ENCODE peak calls at places on chromosomes 1 and 21, in eight cellular contexts. One of them, this sample, is unnamed. For H3K4me1, the result is how much of the 10 kb centered on the place peaks cover.

GRCh38 chr1:181089777-181090505 is 1.4 kb downstream of the IER5 start:
- DNase-seq in HCT116: no peak
- DNase-seq in adrenal gland: peak
- DNase-seq in transverse colon: peak
- DNase-seq in heart left ventricle: peak
- DNase-seq in gastrocnemius medialis: peak
- DNase-seq in stomach: peak
- DNase-seq in IMR-90: peak
- DNase-seq in this sample: peak

GRCh38 chr1:224456637-224456953 is 22.0 kb upstream of the WDR26 start:
- DNase-seq in adrenal gland: no peak
- DNase-seq in stomach: no peak
- DNase-seq in heart left ventricle: no peak
- DNase-seq in HCT116: no peak
- DNase-seq in gastrocnemius medialis: peak
- DNase-seq in transverse colon: no peak
- DNase-seq in IMR-90: no peak
- DNase-seq in this sample: no peak

GRCh38 chr1:54867717-54868057 is 19.3 kb downstream of the DHCR24 start:
- DNase-seq in adrenal gland: peak
- DNase-seq in gastrocnemius medialis: no peak
- DNase-seq in IMR-90: no peak
- DNase-seq in HCT116: no peak
- DNase-seq in stomach: no peak
- DNase-seq in heart left ventricle: no peak
- DNase-seq in transverse colon: no peak
- DNase-seq in this sample: no peak

GRCh38 chr1:31652891-31653489 is 8.3 kb upstream of the PEF1 start:
- DNase-seq in transverse colon: no peak
- DNase-seq in heart left ventricle: no peak
- DNase-seq in stomach: no peak
- DNase-seq in IMR-90: no peak
- DNase-seq in adrenal gland: no peak
- DNase-seq in HCT116: no peak
- DNase-seq in gastrocnemius medialis: no peak
- DNase-seq in this sample: no peak

GRCh38 chr1:1088801-1089680 is 14.9 kb upstream of the RNF223 start:
- DNase-seq in gastrocnemius medialis: no peak
- DNase-seq in HCT116: no peak
- DNase-seq in transverse colon: peak
- DNase-seq in stomach: no peak
- DNase-seq in adrenal gland: peak
- DNase-seq in IMR-90: no peak
- DNase-seq in heart left ventricle: peak
- DNase-seq in this sample: peak

GRCh38 chr21:17610862-17611261 is 1.8 kb downstream of the BTG3 start:
- DNase-seq in heart left ventricle: no peak
- DNase-seq in stomach: peak
- DNase-seq in gastrocnemius medialis: no peak
- DNase-seq in adrenal gland: peak
- DNase-seq in HCT116: no peak
- DNase-seq in IMR-90: peak
- DNase-seq in transverse colon: peak
- DNase-seq in this sample: no peak

GRCh38 chr1:87284456-87285240 is 44.0 kb upstream of the LMO4 start:
- DNase-seq in adrenal gland: no peak
- DNase-seq in IMR-90: peak
- DNase-seq in stomach: no peak
- DNase-seq in gastrocnemius medialis: no peak
- DNase-seq in HCT116: no peak
- DNase-seq in transverse colon: no peak
- DNase-seq in heart left ventricle: no peak
- DNase-seq in this sample: no peak

GRCh38 chr1:94629259-94630181 is 88.0 kb upstream of the F3 start:
- DNase-seq in stomach: no peak
- DNase-seq in transverse colon: no peak
- DNase-seq in HCT116: no peak
- DNase-seq in IMR-90: no peak
- DNase-seq in heart left ventricle: no peak
- DNase-seq in adrenal gland: no peak
- DNase-seq in gastrocnemius medialis: no peak
- DNase-seq in this sample: no peak

GRCh38 chr21:33762798-33763572 is 120.7 kb downstream of the ITSN1 start:
- DNase-seq in adrenal gland: no peak
- DNase-seq in stomach: no peak
- DNase-seq in transverse colon: no peak
- DNase-seq in gastrocnemius medialis: no peak
- DNase-seq in HCT116: no peak
- DNase-seq in IMR-90: peak
- DNase-seq in heart left ventricle: no peak
- DNase-seq in this sample: no peak

GRCh38 chr1:111553199-111553598 is 49.8 kb upstream of the ADORA3 start:
- DNase-seq in IMR-90: peak
- DNase-seq in heart left ventricle: no peak
- DNase-seq in HCT116: no peak
- DNase-seq in adrenal gland: no peak
- DNase-seq in transverse colon: no peak
- DNase-seq in gastrocnemius medialis: no peak
- DNase-seq in stomach: no peak
- DNase-seq in this sample: no peak

GRCh38 chr21:25518491-25518911 is 88.8 kb downstream of the MRPL39 start:
- DNase-seq in transverse colon: no peak
- DNase-seq in heart left ventricle: no peak
- DNase-seq in adrenal gland: no peak
- DNase-seq in IMR-90: no peak
- DNase-seq in HCT116: no peak
- DNase-seq in gastrocnemius medialis: no peak
- DNase-seq in stomach: no peak
- DNase-seq in this sample: no peak

GRCh38 chr1:232833966-232834535 is 28.8 kb downstream of the MAP10 start:
- DNase-seq in IMR-90: no peak
- DNase-seq in HCT116: no peak
- DNase-seq in heart left ventricle: no peak
- DNase-seq in stomach: no peak
- DNase-seq in adrenal gland: no peak
- DNase-seq in gastrocnemius medialis: no peak
- DNase-seq in transverse colon: no peak
- DNase-seq in this sample: no peak

GRCh38 chr1:180230791-180231505 is 884 bp downstream of the LHX4 start:
- DNase-seq in transverse colon: no peak
- DNase-seq in IMR-90: peak
- DNase-seq in heart left ventricle: no peak
- DNase-seq in HCT116: no peak
- DNase-seq in stomach: no peak
- DNase-seq in gastrocnemius medialis: no peak
- DNase-seq in adrenal gland: no peak
- DNase-seq in this sample: peak

GRCh38 chr1:52426391-52426790 is 22.0 kb downstream of the PRPF38A start:
- DNase-seq in heart left ventricle: no peak
- DNase-seq in IMR-90: peak
- DNase-seq in stomach: no peak
- DNase-seq in gastrocnemius medialis: no peak
- DNase-seq in HCT116: no peak
- DNase-seq in adrenal gland: no peak
- DNase-seq in transverse colon: no peak
- DNase-seq in this sample: no peak

GRCh38 chr1:43460988-43461693 is 7.4 kb upstream of the HYI start:
- DNase-seq in transverse colon: no peak
- DNase-seq in IMR-90: peak
- DNase-seq in adrenal gland: no peak
- DNase-seq in heart left ventricle: no peak
- DNase-seq in gastrocnemius medialis: no peak
- DNase-seq in HCT116: no peak
- DNase-seq in stomach: no peak
- DNase-seq in this sample: no peak

GRCh38 chr1:26786437-26787380 is 1.0 kb upstream of the PIGV start:
- DNase-seq in HCT116: no peak
- DNase-seq in adrenal gland: peak
- DNase-seq in transverse colon: peak
- DNase-seq in gastrocnemius medialis: peak
- DNase-seq in IMR-90: peak
- DNase-seq in heart left ventricle: peak
- DNase-seq in stomach: peak
- DNase-seq in this sample: no peak

GRCh38 chr1:92851729-92852128 is 19.9 kb downstream of the RPL5 start:
- DNase-seq in transverse colon: no peak
- DNase-seq in adrenal gland: no peak
- DNase-seq in heart left ventricle: no peak
- DNase-seq in gastrocnemius medialis: no peak
- DNase-seq in stomach: no peak
- DNase-seq in IMR-90: no peak
- DNase-seq in HCT116: no peak
- DNase-seq in this sample: no peak

GRCh38 chr1:89723863-89724262 is 90.9 kb downstream of the LRRC8C start:
- DNase-seq in transverse colon: no peak
- DNase-seq in IMR-90: peak
- DNase-seq in HCT116: no peak
- DNase-seq in gastrocnemius medialis: peak
- DNase-seq in adrenal gland: no peak
- DNase-seq in heart left ventricle: no peak
- DNase-seq in stomach: no peak
- DNase-seq in this sample: no peak

GRCh38 chr1:199512037-199512710 is 515.3 kb upstream of the NR5A2 start:
- DNase-seq in transverse colon: no peak
- DNase-seq in gastrocnemius medialis: no peak
- DNase-seq in stomach: no peak
- DNase-seq in heart left ventricle: no peak
- DNase-seq in adrenal gland: no peak
- DNase-seq in HCT116: no peak
- DNase-seq in IMR-90: no peak
- DNase-seq in this sample: no peak

GRCh38 chr1:2250721-2251281 is 22.7 kb downstream of the SKI start:
- DNase-seq in transverse colon: no peak
- DNase-seq in adrenal gland: no peak
- DNase-seq in stomach: peak
- DNase-seq in IMR-90: no peak
- DNase-seq in heart left ventricle: no peak
- DNase-seq in HCT116: no peak
- DNase-seq in gastrocnemius medialis: no peak
- DNase-seq in this sample: peak

DNA sequence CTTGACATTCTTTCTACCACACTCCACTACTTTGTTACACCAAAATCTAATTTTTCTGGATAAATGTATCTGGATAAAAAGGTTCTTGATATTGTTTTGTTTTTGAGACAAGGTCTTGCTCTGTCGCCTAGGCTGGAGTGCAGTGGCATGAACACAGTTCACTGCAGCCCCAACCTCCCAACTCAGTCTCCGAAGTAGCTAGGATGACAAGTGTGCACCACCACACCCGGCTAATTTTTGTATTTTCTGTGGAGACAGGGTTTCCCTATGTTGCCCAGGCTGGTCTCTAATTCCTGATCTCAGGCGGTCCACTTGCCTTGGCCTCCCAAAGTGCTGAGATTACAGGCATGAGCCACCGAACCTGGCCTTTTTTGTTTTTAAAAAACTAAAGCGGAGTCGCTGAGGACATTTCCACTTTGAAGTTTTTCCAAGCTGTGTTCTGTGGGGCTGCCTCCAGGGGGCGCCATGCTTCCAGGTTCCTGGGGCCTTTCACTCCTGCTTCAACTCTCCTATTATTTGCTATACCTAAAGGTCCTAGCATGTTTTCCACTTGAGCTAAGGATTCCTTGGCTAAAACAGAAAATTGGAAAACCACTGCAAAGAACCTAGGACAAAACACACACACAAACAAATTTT is 14.1 kb upstream of the NCMAP start:
- DNase-seq in gastrocnemius medialis: no peak
- DNase-seq in transverse colon: peak
- DNase-seq in adrenal gland: no peak
- DNase-seq in heart left ventricle: no peak
- DNase-seq in stomach: peak
- DNase-seq in IMR-90: no peak
- DNase-seq in HCT116: no peak
- DNase-seq in this sample: no peak
- H3K4me1 ChIP-seq in gastrocnemius medialis: under half
- H3K4me1 ChIP-seq in transverse colon: under half
- H3K4me1 ChIP-seq in adrenal gland: under half
- H3K4me1 ChIP-seq in heart left ventricle: under half
- H3K4me1 ChIP-seq in stomach: under half
- H3K4me1 ChIP-seq in IMR-90: under half
- H3K4me1 ChIP-seq in HCT116: under half
- H3K4me1 ChIP-seq in this sample: under half

GRCh38 chr1:3610165-3610822 is 1.0 kb downstream of the MEGF6 start:
- DNase-seq in transverse colon: no peak
- DNase-seq in heart left ventricle: no peak
- DNase-seq in stomach: no peak
- DNase-seq in HCT116: no peak
- DNase-seq in adrenal gland: no peak
- DNase-seq in gastrocnemius medialis: no peak
- DNase-seq in IMR-90: no peak
- DNase-seq in this sample: no peak
- H3K27ac ChIP-seq in transverse colon: no peak
- H3K27ac ChIP-seq in heart left ventricle: no peak
- H3K27ac ChIP-seq in stomach: no peak
- H3K27ac ChIP-seq in HCT116: peak
- H3K27ac ChIP-seq in adrenal gland: no peak
- H3K27ac ChIP-seq in gastrocnemius medialis: no peak
- H3K27ac ChIP-seq in IMR-90: no peak
- H3K27ac ChIP-seq in this sample: no peak

GRCh38 chr1:202144510-202145324 is at the start of gene ARL8A:
- DNase-seq in IMR-90: peak
- DNase-seq in heart left ventricle: peak
- DNase-seq in HCT116: no peak
- DNase-seq in adrenal gland: peak
- DNase-seq in gastrocnemius medialis: peak
- DNase-seq in stomach: peak
- DNase-seq in transverse colon: peak
- DNase-seq in this sample: peak
- TF ChIP-seq POLR2A in IMR-90: no peak
- TF ChIP-seq POLR2A in heart left ventricle: no peak
- TF ChIP-seq POLR2A in HCT116: no peak
- TF ChIP-seq POLR2A in adrenal gland: peak
- TF ChIP-seq POLR2A in gastrocnemius medialis: peak
- TF ChIP-seq POLR2A in stomach: no peak
- TF ChIP-seq POLR2A in transverse colon: no peak
- TF ChIP-seq POLR2A in this sample: peak

DNA sequence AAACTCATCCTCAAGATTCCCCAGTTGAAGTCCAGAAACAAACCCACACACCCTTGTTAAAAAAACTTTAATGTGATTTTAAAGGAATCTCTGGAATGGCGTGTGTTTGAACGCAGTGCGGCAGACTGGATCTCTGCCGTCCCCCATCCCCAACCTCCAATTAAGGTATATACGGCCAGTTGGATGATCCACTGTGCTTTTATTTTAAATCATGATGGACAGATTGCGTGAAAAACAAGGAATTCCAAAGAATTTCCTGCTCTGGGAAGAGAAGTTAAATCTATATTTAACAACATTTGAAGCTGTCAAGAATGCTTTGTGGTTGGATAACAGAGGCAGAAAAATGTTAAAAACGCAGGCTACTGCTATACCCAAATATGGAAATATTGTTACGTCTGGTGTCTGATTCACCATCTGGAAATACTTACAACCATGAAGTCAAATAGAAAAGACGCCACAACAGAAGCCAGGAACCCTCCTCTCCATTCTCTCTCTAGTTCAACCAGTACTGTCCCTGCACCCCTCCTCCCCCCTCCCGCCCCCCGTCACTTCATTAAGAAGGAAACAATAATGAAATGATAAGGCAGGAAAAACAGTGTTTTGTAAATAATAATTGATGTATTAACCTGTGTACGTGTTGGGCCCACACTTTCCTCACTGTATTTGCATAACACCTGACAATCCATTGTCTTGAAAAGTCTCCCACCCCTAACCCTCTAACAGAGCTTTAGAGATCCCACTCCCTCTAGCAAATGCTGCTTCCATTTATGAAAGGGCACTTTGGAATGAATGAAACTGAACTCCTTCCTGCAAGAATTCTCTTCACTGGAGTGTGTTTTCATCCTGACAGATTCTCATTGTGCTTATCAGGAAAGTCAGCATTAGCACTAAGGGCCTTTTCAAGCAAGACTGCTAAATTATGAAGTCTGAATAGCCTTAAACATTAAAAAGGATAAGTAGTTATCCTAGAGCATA is 2.0 kb upstream of the CCN1 start:
- DNase-seq in stomach: no peak
- DNase-seq in adrenal gland: no peak
- DNase-seq in transverse colon: no peak
- DNase-seq in gastrocnemius medialis: no peak
- DNase-seq in heart left ventricle: no peak
- DNase-seq in HCT116: no peak
- DNase-seq in IMR-90: peak
- DNase-seq in this sample: no peak
- H3K4me1 ChIP-seq in stomach: half or more
- H3K4me1 ChIP-seq in adrenal gland: under half
- H3K4me1 ChIP-seq in transverse colon: under half
- H3K4me1 ChIP-seq in gastrocnemius medialis: under half
- H3K4me1 ChIP-seq in heart left ventricle: under half
- H3K4me1 ChIP-seq in HCT116: half or more
- H3K4me1 ChIP-seq in IMR-90: under half
- H3K4me1 ChIP-seq in this sample: under half

This sample was measured in Peyer's patch.